ENCODE peak calls at places on chromosomes 3 and 15, in seven cellular contexts. O is neural progenitor cell, Q is upper lobe of right lung, H is cardiac muscle cell, Z is PC-9, E is sigmoid colon, M is right cardiac atrium. R is an unnamed sample. For H3K4me1, the result is how much of the 10 kb centered on the place peaks cover.

GRCh38 chr3:144816366-144816765 is 844.7 kb downstream of the DIPK2A start:
- DNase-seq in E (no peak), M (no peak), O (no peak), H (no peak), Z (no peak), Q (no peak), R (no peak)

GRCh38 chr15:70269991-70270751 is 172.5 kb upstream of the TLE3 start:
- DNase-seq in E (no peak), H (no peak), M (peak), O (no peak), Q (no peak), Z (peak), R (peak)

GRCh38 chr3:183222631-183223030 is 30.4 kb upstream of the B3GNT5 start:
- DNase-seq in Q (no peak), M (no peak), H (no peak), Z (no peak), E (no peak), O (no peak), R (no peak)

GRCh38 chr3:172648736-172649135 is 62.1 kb downstream of the NCEH1 start:
- DNase-seq in O (no peak), Z (no peak), M (no peak), H (no peak), E (no peak), Q (no peak), R (no peak)

GRCh38 chr3:8869613-8870012 is 93.7 kb downstream of the RAD18 start:
- DNase-seq in E (no peak), Z (peak), O (no peak), H (no peak), M (no peak), Q (no peak), R (no peak)

GRCh38 chr3:55343486-55344357 is 143.4 kb downstream of the WNT5A start:
- DNase-seq in M (no peak), H (no peak), O (peak), Q (no peak), E (no peak), Z (no peak), R (no peak)

GRCh38 chr3:127915115-127915936 is at the start of gene KBTBD12:
- DNase-seq in M (peak), H (peak), Z (peak), O (peak), Q (peak), E (peak), R (peak)

GRCh38 chr3:25582242-25582641 is 82.5 kb downstream of the TOP2B start:
- DNase-seq in Z (peak), Q (no peak), E (no peak), O (no peak), M (no peak), H (peak), R (no peak)

GRCh38 chr15:50135123-50135541 is 16.1 kb upstream of the ATP8B4 start:
- DNase-seq in H (no peak), Z (no peak), E (no peak), Q (no peak), M (no peak), O (no peak), R (no peak)

GRCh38 chr15:40819048-40819447 is 9.5 kb downstream of the PPP1R14D start:
- DNase-seq in M (no peak), H (no peak), E (no peak), O (no peak), Z (no peak), Q (peak), R (no peak)

GRCh38 chr3:128482175-128482856 is 10.7 kb downstream of the GATA2 start:
- DNase-seq in Z (no peak), H (no peak), Q (no peak), M (no peak), O (peak), E (no peak), R (no peak)

GRCh38 chr3:66442254-66443249 is 58.3 kb downstream of the LRIG1 start:
- DNase-seq in Z (no peak), M (peak), Q (peak), E (peak), H (peak), O (peak), R (peak)

GRCh38 chr3:66444146-66444644 is 56.6 kb downstream of the LRIG1 start:
- DNase-seq in Q (no peak), H (peak), O (no peak), E (peak), M (no peak), Z (no peak), R (no peak)

GRCh38 chr3:66441124-66441523 is 59.7 kb downstream of the LRIG1 start:
- DNase-seq in O (no peak), H (no peak), Z (no peak), Q (no peak), E (peak), M (no peak), R (no peak)

GRCh38 chr3:66441692-66442091 is 59.1 kb downstream of the LRIG1 start:
- DNase-seq in H (no peak), O (no peak), Z (no peak), E (no peak), Q (no peak), M (no peak), R (no peak)

DNA sequence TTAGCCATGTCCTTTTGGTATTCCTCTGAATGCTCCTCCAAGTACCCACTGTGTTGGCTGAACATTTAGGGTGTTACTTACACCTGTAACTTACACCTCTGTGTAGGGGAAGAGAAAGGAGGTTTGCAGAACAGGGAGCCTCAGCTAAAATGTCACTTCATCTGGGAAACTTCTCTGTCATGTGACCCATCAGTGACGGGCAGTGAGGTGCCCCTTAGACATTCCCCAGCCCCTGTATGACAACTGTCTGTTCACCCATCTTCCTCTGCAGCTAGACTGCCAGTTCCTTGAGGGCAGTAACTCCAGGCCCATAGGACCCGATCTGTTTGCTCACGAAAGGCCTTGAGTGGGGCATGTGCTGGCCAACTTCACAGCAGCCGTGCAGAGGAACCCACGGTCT is 57.4 kb downstream of the LRIG1 start:
- DNase-seq in E (peak), M (no peak), Z (no peak), H (no peak), Q (no peak), O (no peak), R (no peak)
- H3K4me1 ChIP-seq in E (half or more), M (under half), Z (under half), H (under half), Q (under half), O (half or more), R (under half)

GRCh38 chr3:100044369-100044768 is 69.9 kb downstream of the FILIP1L start:
- DNase-seq in E (no peak), H (no peak), Z (no peak), M (no peak), Q (no peak), O (no peak), R (no peak)
- H3K4me1 ChIP-seq in E (half or more), H (under half), Z (half or more), M (under half), Q (half or more), O (under half), R (under half)

GRCh38 chr3:149653564-149653963 is 4.3 kb downstream of the WWTR1 start:
- DNase-seq in O (no peak), Q (no peak), E (no peak), H (no peak), M (no peak), Z (no peak), R (no peak)
- H3K4me1 ChIP-seq in O (under half), Q (under half), E (half or more), H (under half), M (under half), Z (under half), R (half or more)

DNA sequence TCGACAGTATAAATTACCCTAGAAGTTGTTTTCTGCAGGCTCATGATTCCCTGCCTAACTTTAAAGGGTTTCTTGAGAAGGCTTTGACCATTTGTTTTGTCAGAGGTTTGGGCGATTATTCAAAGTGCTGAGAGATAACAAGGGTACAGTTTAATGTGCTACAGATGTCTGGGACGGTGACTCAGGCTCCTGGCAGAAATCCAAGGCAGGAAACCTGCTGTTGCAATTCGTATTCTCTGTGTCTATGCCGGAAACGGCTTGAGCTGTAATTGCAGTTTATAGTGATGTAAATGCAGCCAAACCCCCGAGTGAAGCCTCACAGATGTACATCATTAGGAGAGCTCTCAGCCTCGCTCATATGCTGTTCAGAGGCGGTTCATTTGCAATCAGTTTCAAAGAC is 65.6 kb downstream of the SYNPR start:
- DNase-seq in Z (peak), O (peak), E (peak), M (peak), H (peak), Q (no peak), R (peak)
- H3K4me1 ChIP-seq in Z (under half), O (under half), E (under half), M (under half), H (under half), Q (under half), R (under half)

DNA sequence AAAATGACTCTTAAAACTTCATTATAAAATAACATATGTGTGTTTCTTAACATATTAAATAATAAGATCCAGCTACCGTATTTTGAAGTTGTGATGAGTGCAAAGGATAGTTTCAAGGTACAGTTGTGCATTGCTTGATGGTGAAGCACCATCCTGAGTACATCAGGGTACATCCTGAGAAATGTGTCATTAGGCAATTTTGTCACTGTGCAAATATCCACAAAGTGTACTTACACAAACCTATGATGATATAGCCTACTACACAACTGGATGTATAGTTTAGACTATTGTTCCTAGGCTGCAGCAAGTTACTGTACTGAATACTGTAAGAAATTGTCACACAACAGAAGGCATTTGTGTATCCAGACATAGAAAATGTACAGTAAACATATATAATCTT is 20.8 kb upstream of the TM4SF1 start:
- DNase-seq in H (no peak), Q (no peak), E (no peak), O (no peak), M (no peak), Z (no peak), R (no peak)
- H3K4me1 ChIP-seq in H (under half), Q (under half), E (under half), O (under half), M (under half), Z (half or more), R (under half)

DNA sequence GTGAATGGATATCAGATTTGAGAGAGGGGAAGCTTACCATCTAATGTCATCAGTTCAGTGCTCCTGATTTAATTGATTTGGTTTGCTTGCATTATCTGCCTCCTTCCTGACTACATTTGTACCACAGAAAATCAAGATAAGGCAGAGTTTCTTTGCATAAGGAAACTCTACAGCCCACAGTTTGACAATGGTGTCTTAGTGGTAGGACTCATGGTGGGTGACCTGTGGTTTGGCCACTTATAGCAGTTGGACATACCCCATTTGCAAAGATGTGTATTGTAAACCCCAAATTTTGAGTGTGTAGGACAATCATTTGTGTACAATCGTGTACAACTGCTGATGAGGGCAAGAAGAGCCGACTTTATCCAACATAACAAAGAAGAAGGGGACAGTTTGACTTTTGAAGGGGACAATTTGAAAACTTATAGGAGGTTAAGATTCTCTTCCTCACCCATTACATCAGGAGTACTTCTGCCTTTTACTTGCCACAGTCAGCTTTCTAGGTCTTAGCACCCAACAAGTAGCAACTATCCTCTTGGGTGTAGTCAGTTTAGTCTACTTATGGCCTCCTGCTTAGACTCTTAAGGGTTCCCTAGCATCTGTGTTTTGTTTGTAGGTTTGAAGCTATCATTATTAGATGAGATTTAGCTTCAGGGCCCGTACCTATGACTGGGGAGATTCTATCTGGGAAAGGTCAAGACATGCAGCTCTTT is 6.2 kb downstream of the TGFBR2 start:
- DNase-seq in M (no peak), E (no peak), Q (no peak), H (no peak), Z (no peak), O (no peak), R (no peak)
- H3K4me1 ChIP-seq in M (under half), E (half or more), Q (half or more), H (under half), Z (under half), O (under half), R (half or more)